ENCODE peak calls at places on chromosomes 7 and 10, in five cellular contexts. O is activated T-cell treated with anti-CD3 and anti-CD28 coated beads, Interleukin-2, amount 50 U/mL, for 4 hours; F is central memory CD8-positive, alpha-beta T cell; Q is cardiac fibroblast; I is posterior cingulate gyrus. P is an unnamed sample.

GRCh38 chr7:151340794-151341356 is 737 bp upstream of the NUB1 start:
- DNase-seq in Q (no peak), F (no peak), I (no peak), O (no peak), P (no peak)

GRCh38 chr10:60414111-60414510 is 24.4 kb upstream of the ANK3 start:
- DNase-seq in O (no peak), F (no peak), I (no peak), Q (no peak), P (no peak)

GRCh38 chr10:110137142-110137545 is 70.3 kb upstream of the MXI1 start:
- DNase-seq in I (no peak), O (no peak), Q (peak), F (no peak), P (no peak)

GRCh38 chr7:139602143-139602722 is 78.7 kb downstream of the CLEC2L start:
- DNase-seq in O (no peak), Q (peak), I (no peak), F (no peak), P (no peak)

GRCh38 chr7:105277341-105277740 is 111.4 kb downstream of the SRPK2 start:
- DNase-seq in Q (no peak), I (no peak), F (no peak), O (no peak), P (no peak)

GRCh38 chr10:69409968-69410367 is 6.8 kb downstream of the TACR2 start:
- DNase-seq in Q (peak), O (no peak), F (no peak), I (no peak), P (no peak)

GRCh38 chr7:13627455-13627854 is 362.0 kb downstream of the ETV1 start:
- DNase-seq in F (no peak), I (no peak), O (no peak), Q (no peak), P (no peak)

GRCh38 chr7:55309040-55309991 is 55.8 kb upstream of the LANCL2 start:
- DNase-seq in F (peak), I (no peak), Q (no peak), O (peak), P (peak)

GRCh38 chr10:7408003-7408493 is 2.8 kb downstream of the SFMBT2 start:
- DNase-seq in Q (peak), I (no peak), O (peak), F (no peak), P (peak)

GRCh38 chr7:144830811-144831210 is 5.0 kb downstream of the TPK1 start:
- DNase-seq in O (no peak), I (no peak), F (no peak), Q (peak), P (no peak)

GRCh38 chr7:5780801-5781496 is 514 bp downstream of the RNF216 start:
- DNase-seq in O (peak), I (peak), Q (peak), F (peak), P (peak)

GRCh38 chr7:101728888-101729883 is 88.2 kb upstream of the CUX1 start:
- DNase-seq in Q (peak), F (no peak), I (no peak), O (no peak), P (no peak)

GRCh38 chr10:79229081-79229541 is 118.2 kb upstream of the PPIF start:
- DNase-seq in Q (no peak), I (no peak), O (no peak), F (no peak), P (no peak)

GRCh38 chr10:90313548-90314325 is 544.1 kb downstream of the HTR7 start:
- DNase-seq in F (no peak), I (no peak), O (no peak), Q (no peak), P (no peak)

GRCh38 chr7:5692112-5692844 is 89.2 kb downstream of the RNF216 start:
- DNase-seq in I (peak), F (no peak), O (no peak), Q (peak), P (no peak)

GRCh38 chr7:102415685-102416225 is 17.6 kb upstream of the ORAI2 start:
- DNase-seq in I (no peak), Q (no peak), O (peak), F (peak), P (peak)

GRCh38 chr10:62027841-62028501 is 126.5 kb downstream of the ARID5B start:
- DNase-seq in O (no peak), F (no peak), I (no peak), Q (peak), P (no peak)

GRCh38 chr7:2626498-2627117 is 5.2 kb upstream of the TTYH3 start:
- DNase-seq in I (no peak), F (no peak), Q (peak), O (no peak), P (no peak)

GRCh38 chr7:116665447-116665996 is 6.5 kb upstream of the MET start:
- DNase-seq in O (no peak), I (no peak), Q (no peak), F (no peak), P (no peak)

GRCh38 chr10:63806330-63806729 is 285.1 kb downstream of the REEP3 start:
- DNase-seq in Q (no peak), I (no peak), O (no peak), F (no peak), P (no peak)

GRCh38 chr10:84478155-84478554 is 149.8 kb downstream of the CCSER2 start:
- DNase-seq in I (no peak), F (no peak), O (no peak), Q (peak), P (no peak)

GRCh38 chr7:50711271-50712175 is 71.2 kb downstream of the GRB10 start:
- DNase-seq in O (no peak), I (no peak), Q (peak), F (no peak), P (no peak)

GRCh38 chr10:71755179-71755879 is 18.0 kb downstream of the VSIR start:
- DNase-seq in Q (no peak), O (no peak), F (no peak), I (no peak), P (no peak)

GRCh38 chr10:76469675-76470074 is 1038.3 kb downstream of the LRMDA start:
- DNase-seq in Q (peak), O (no peak), F (no peak), I (no peak), P (no peak)

GRCh38 chr10:3969876-3970666 is 185.1 kb upstream of the KLF6 start:
- DNase-seq in O (no peak), I (no peak), Q (no peak), F (no peak), P (no peak)

GRCh38 chr7:46135561-46135960 is 214.5 kb upstream of the IGFBP3 start:
- DNase-seq in O (no peak), F (no peak), I (no peak), Q (no peak), P (no peak)

GRCh38 chr7:28132959-28133745 is 47.4 kb downstream of the JAZF1 start:
- DNase-seq in F (no peak), O (no peak), I (no peak), Q (no peak), P (no peak)

GRCh38 chr7:116672596-116673503 is 854 bp downstream of the MET start:
- DNase-seq in I (no peak), F (no peak), O (no peak), Q (no peak), P (no peak)

GRCh38 chr7:8365499-8366110 is 67.8 kb upstream of the NXPH1 start:
- DNase-seq in F (no peak), Q (no peak), I (no peak), O (no peak), P (no peak)

GRCh38 chr10:1094112-1095057 is 38.2 kb downstream of the WDR37 start:
- DNase-seq in F (no peak), O (no peak), Q (no peak), I (no peak), P (no peak)

GRCh38 chr7:2566890-2567662 is 8.3 kb downstream of the IQCE start:
- DNase-seq in Q (no peak), I (peak), F (no peak), O (no peak), P (no peak)

GRCh38 chr10:90308223-90308622 is 549.6 kb downstream of the HTR7 start:
- DNase-seq in O (no peak), I (no peak), F (no peak), Q (peak), P (no peak)

GRCh38 chr7:103388469-103389140 is 41.2 kb downstream of the PSMC2 start:
- DNase-seq in Q (no peak), I (no peak), F (no peak), O (no peak), P (no peak)

GRCh38 chr7:4074994-4075393 is 607.1 kb upstream of the FOXK1 start:
- DNase-seq in I (no peak), Q (no peak), F (no peak), O (no peak), P (no peak)